ENCODE peak calls at places on chromosome 13, in six cellular contexts. V, K, G, A, U and O are unnamed samples.

GRCh38 chr13:114057131-114058050 is 75.0 kb downstream of the RASA3 start:
- DNase-seq in U (no peak), A (peak), V (no peak), K (no peak), G (no peak), O (no peak)

GRCh38 chr13:73397486-73398020 is 338.7 kb downstream of the KLF5 start:
- DNase-seq in V (no peak), K (no peak), A (no peak), G (no peak), U (no peak), O (no peak)

GRCh38 chr13:27997904-27998522 is 9.5 kb upstream of the URAD start:
- DNase-seq in A (peak), G (peak), U (no peak), K (no peak), V (peak), O (peak)

GRCh38 chr13:39433705-39434104 is 169.3 kb downstream of the LHFPL6 start:
- DNase-seq in U (no peak), K (no peak), G (no peak), V (no peak), A (no peak), O (no peak)

GRCh38 chr13:50531917-50532899 is 311.3 kb downstream of the DLEU7 start:
- DNase-seq in U (no peak), K (no peak), A (no peak), G (peak), V (no peak), O (no peak)

GRCh38 chr13:24511019-24511823 is 1.4 kb downstream of the PARP4 start:
- DNase-seq in K (no peak), A (peak), U (no peak), V (no peak), G (peak), O (no peak)

GRCh38 chr13:95516021-95516420 is 36.5 kb upstream of the CLDN10 start:
- DNase-seq in K (no peak), G (no peak), V (no peak), U (no peak), A (no peak), O (no peak)

GRCh38 chr13:51895906-51896888 is 34.4 kb downstream of the CCDC70 start:
- DNase-seq in A (peak), G (peak), K (no peak), V (peak), U (no peak), O (peak)

GRCh38 chr13:83065136-83065535 is 817.1 kb downstream of the SLITRK1 start:
- DNase-seq in G (peak), A (no peak), K (no peak), U (peak), V (peak), O (peak)

GRCh38 chr13:93309886-93310520 is 83.4 kb downstream of the GPC6 start:
- DNase-seq in K (no peak), U (no peak), G (peak), A (no peak), V (no peak), O (no peak)

GRCh38 chr13:51451134-51451466 is 1.7 kb downstream of the INTS6 start:
- DNase-seq in G (no peak), U (no peak), V (no peak), K (no peak), A (no peak), O (no peak)

DNA sequence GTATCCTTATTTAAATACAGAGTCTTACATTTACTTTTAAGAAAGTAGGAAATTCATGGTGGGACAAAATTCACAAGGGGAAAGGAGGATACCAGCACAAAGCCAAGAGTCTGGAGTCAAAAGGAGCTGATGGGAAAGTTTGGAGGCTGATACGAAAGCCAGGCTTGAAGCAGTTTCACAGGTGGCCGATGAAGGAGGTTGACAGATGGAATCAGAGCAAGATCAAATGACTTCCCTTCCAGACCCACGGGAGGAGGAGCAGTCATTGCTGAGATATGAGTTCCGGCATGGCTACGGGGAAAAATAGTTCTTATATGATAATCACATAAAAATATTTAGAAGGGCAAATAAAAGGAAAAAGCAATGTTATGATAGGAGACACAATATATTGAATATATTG is 65.0 kb downstream of the DGKH start:
- DNase-seq in V (no peak), K (no peak), U (no peak), A (no peak), G (no peak), O (no peak)
- TF ChIP-seq CTCF in V (no peak), K (no peak), U (no peak), A (no peak), G (no peak), O (no peak)

GRCh38 chr13:112582305-112582704 is 5.6 kb downstream of the TUBGCP3 start:
- DNase-seq in G (no peak), K (no peak), U (no peak), A (no peak), V (no peak), O (no peak)

GRCh38 chr13:112586334-112586733 is 1.6 kb downstream of the TUBGCP3 start:
- DNase-seq in V (no peak), U (no peak), A (peak), K (no peak), G (no peak), O (no peak)

GRCh38 chr13:112580912-112581311 is 7.0 kb downstream of the TUBGCP3 start:
- DNase-seq in K (no peak), G (no peak), U (no peak), A (no peak), V (no peak), O (no peak)

GRCh38 chr13:112580211-112580610 is 7.7 kb downstream of the TUBGCP3 start:
- DNase-seq in K (no peak), U (no peak), V (no peak), A (no peak), G (no peak), O (no peak)

DNA sequence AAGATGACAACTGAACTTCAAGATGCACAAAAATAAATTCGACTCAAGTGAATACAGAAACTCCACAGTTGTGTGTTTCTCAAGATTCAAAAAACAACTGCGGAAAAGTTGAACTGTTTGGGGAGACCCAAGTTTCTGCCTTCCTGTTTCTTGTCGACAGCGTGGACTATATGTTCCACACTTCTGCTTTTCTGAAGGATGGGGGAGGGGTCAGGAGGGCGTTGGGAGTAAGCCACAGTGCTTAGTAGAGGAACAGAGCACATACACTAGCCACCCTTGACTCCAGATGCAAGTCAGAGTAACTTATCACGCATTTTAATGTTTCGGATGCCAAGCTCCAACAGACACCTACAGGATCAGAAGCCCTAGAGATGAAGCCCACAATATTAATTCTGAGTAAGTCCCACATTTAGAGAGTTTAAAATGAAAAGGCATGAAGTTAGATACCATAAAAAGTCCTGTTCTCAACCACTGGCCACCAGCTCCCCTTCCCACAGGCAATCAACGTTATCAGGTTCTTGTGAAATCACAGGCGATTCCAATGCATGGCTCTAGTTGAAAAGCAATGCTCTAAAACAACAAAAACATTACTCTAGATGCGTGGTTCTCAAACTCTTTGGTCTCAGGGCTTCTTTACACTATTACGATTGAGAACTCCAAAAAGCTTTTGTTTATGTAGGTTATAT is 4.2 kb downstream of the TUBGCP3 start:
- DNase-seq in U (no peak), A (peak), V (no peak), G (no peak), K (no peak), O (peak)
- H3K4me3 ChIP-seq in U (no peak), A (no peak), V (no peak), G (no peak), K (no peak), O (no peak)

GRCh38 chr13:46124967-46125933 is 20.4 kb upstream of the CPB2 start:
- DNase-seq in V (no peak), K (no peak), U (no peak), G (no peak), A (peak), O (no peak)
- TF ChIP-seq POLR2A in V (no peak), K (no peak), U (no peak), G (no peak), A (peak), O (no peak)

DNA sequence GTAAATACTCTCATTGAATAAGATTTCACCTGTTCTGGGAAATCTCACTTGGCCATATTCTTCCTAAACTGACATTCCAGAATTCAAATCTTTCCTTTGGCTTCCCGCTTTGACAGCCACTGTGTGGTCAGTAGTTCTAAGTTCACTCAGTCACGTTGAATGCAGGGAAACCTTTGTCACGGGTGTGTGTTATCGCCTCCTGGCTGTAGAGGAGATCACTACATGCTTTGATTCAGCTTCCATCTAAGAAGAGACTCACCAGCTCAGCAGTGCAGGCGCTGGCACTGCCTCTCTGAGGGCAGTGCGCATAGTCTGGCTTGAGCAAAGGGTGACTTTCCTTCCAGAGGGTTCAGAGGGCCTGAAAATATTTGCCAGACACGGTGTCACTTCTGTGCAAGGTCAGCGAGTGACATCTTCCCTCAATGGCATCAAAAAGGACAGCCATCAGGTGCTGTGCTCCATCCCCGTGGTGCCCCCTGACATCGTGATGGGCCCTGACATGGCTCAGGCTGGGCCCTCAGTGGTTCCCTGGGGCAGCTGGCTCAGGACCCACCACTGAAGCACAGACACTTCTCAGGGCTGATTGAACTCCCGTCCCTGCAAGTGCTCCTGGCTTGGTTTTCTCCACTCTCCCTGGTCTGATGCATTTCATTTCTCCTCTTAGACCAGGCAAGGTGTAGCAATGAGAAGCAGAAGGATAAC is 635.4 kb upstream of the ARGLU1 start:
- DNase-seq in K (no peak), V (no peak), A (no peak), U (no peak), G (no peak), O (no peak)
- TF ChIP-seq CTCF in K (no peak), V (peak), A (peak), U (no peak), G (no peak), O (no peak)

GRCh38 chr13:26991508-26992181 is 180.0 kb downstream of the USP12 start:
- DNase-seq in U (no peak), G (peak), K (no peak), A (no peak), V (no peak), O (peak)
- H3K4me3 ChIP-seq in U (no peak), G (no peak), K (no peak), A (no peak), V (no peak), O (no peak)

DNA sequence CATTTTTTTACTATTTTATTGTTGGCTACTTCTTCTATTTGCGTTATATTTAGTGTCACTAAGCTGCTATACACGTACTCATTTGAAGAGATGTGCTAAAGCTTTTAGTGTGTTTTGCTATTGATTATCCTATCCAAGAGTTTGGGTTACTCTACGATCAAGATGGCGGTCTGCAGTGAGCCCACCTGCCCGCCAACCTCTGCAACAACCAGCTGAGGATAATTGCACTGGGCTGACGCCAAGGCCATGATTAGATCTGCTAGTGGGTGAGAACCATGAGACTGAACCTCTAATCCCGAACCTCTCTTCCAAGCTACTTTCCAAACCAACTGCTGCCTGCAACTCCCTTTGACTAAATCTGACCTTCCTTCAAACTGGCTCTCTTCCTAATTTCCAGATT is 1.8 kb downstream of the CPB2 start:
- DNase-seq in A (no peak), U (no peak), K (no peak), V (no peak), G (no peak), O (no peak)
- TF ChIP-seq POLR2A in A (no peak), U (no peak), K (no peak), V (no peak), G (no peak), O (no peak)

GRCh38 chr13:98532254-98532653 is 44.7 kb downstream of the STK24 start:
- DNase-seq in G (no peak), K (no peak), A (no peak), U (no peak), V (no peak), O (no peak)
- TF ChIP-seq CTCF in G (no peak), K (no peak), A (no peak), U (no peak), V (no peak), O (no peak)

GRCh38 chr13:21078501-21078900 is 17.1 kb upstream of the LATS2 start:
- DNase-seq in V (no peak), U (no peak), A (no peak), K (no peak), G (peak), O (no peak)

GRCh38 chr13:21075303-21076264 is 14.2 kb upstream of the LATS2 start:
- DNase-seq in G (no peak), U (peak), K (no peak), V (peak), A (no peak), O (no peak)

GRCh38 chr13:21077360-21078353 is 16.3 kb upstream of the LATS2 start:
- DNase-seq in K (no peak), U (no peak), G (no peak), A (no peak), V (no peak), O (no peak)

GRCh38 chr13:21074601-21075302 is 13.4 kb upstream of the LATS2 start:
- DNase-seq in G (no peak), K (no peak), A (no peak), V (peak), U (peak), O (no peak)

DNA sequence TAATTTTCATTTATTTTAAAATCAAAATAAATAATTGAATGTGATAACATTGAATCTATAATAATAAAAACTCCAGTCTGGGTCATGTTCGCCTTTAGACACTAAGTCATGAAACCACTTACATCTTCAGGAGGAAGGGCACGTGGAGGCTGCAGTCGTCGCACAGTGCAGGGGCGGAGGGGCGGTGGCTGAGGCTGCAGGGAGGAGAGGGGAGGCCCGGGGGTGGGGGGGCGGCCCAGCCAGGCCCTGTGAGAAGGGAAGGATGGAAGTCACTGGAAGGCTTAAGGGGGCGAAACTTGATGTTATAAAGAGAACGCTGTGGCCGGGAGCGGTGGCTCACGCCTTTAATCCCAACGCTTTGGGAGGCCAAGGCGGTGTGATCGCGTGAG is 14.9 kb upstream of the LATS2 start:
- DNase-seq in A (no peak), U (no peak), G (no peak), V (no peak), K (no peak), O (no peak)
- H3K4me3 ChIP-seq in A (no peak), U (peak), G (no peak), V (peak), K (peak), O (peak)

GRCh38 chr13:110044521-110045200 is 258.3 kb upstream of the IRS2 start:
- DNase-seq in V (no peak), G (peak), K (no peak), A (no peak), U (no peak), O (no peak)

GRCh38 chr13:110042253-110042652 is 255.9 kb upstream of the IRS2 start:
- DNase-seq in V (no peak), K (no peak), G (peak), A (no peak), U (no peak), O (no peak)

GRCh38 chr13:110045202-110045601 is 258.8 kb upstream of the IRS2 start:
- DNase-seq in K (no peak), G (no peak), V (no peak), A (no peak), U (no peak), O (no peak)

GRCh38 chr13:110045919-110046318 is 259.5 kb upstream of the IRS2 start:
- DNase-seq in K (no peak), G (no peak), V (no peak), U (no peak), A (no peak), O (no peak)

GRCh38 chr13:110047511-110047910 is 259.4 kb downstream of the COL4A1 start:
- DNase-seq in U (peak), K (no peak), A (no peak), G (peak), V (peak), O (peak)
- TF ChIP-seq POLR2A in U (no peak), K (no peak), A (no peak), G (no peak), V (no peak), O (no peak)

GRCh38 chr13:36395280-36395679 is 37.0 kb upstream of the CCNA1 start:
- DNase-seq in A (peak), V (no peak), G (peak), U (no peak), K (no peak), O (no peak)
- TF ChIP-seq CTCF in A (no peak), V (peak), G (peak), U (peak), K (no peak), O (peak)